ENCODE peak calls at places on chromosomes 1 and 21, in six cellular contexts. V is adrenal gland, S is pancreas, E is RWPE2, Q is RWPE1, L is GM23338. G is an unnamed sample.

GRCh38 chr1:197557302-197557701 is 218.0 kb downstream of the DENND1B start:
- DNase-seq in L (no peak), E (no peak), V (no peak), S (no peak), Q (peak), G (no peak)

GRCh38 chr1:35047188-35047858 is 15.6 kb upstream of the ZMYM6 start:
- DNase-seq in E (no peak), V (no peak), L (no peak), S (no peak), Q (peak), G (no peak)

GRCh38 chr1:182806015-182806678 is 16.6 kb downstream of the NPL start:
- DNase-seq in E (no peak), V (no peak), Q (no peak), L (peak), S (no peak), G (no peak)

GRCh38 chr1:241532864-241533263 is 686 bp downstream of the KMO start:
- DNase-seq in S (no peak), L (no peak), Q (no peak), V (no peak), E (no peak), G (no peak)

GRCh38 chr1:159924791-159925712 is at the start of gene TAGLN2:
- DNase-seq in L (peak), E (peak), Q (peak), V (peak), S (peak), G (peak)

GRCh38 chr1:11946647-11947046 is 12.1 kb downstream of the PLOD1 start:
- DNase-seq in E (no peak), V (no peak), S (no peak), L (no peak), Q (no peak), G (no peak)

GRCh38 chr1:109895720-109896504 is 14.7 kb upstream of the CSF1 start:
- DNase-seq in V (peak), Q (peak), E (no peak), S (no peak), L (no peak), G (peak)

GRCh38 chr1:190737191-190737590 is 259.5 kb upstream of the BRINP3 start:
- DNase-seq in V (no peak), E (no peak), L (no peak), Q (no peak), S (no peak), G (no peak)

GRCh38 chr1:228162286-228163003 is 3.2 kb upstream of the IBA57 start:
- DNase-seq in L (peak), S (no peak), Q (peak), V (peak), E (no peak), G (no peak)

GRCh38 chr21:14880922-14881321 is 183.9 kb downstream of the NRIP1 start:
- DNase-seq in S (no peak), E (no peak), V (no peak), L (no peak), Q (peak), G (no peak)

GRCh38 chr1:179241716-179242115 is 12.2 kb upstream of the ABL2 start:
- DNase-seq in Q (no peak), E (no peak), V (no peak), L (no peak), S (no peak), G (no peak)

GRCh38 chr21:43190544-43191340 is 21.9 kb downstream of the CRYAA start:
- DNase-seq in L (no peak), V (no peak), Q (no peak), S (no peak), E (peak), G (no peak)

GRCh38 chr1:156233421-156234127 is 8.4 kb upstream of the BGLAP start:
- DNase-seq in E (no peak), S (no peak), L (no peak), V (no peak), Q (no peak), G (no peak)

GRCh38 chr1:17633654-17634053 is 94.2 kb downstream of the ARHGEF10L start:
- DNase-seq in V (no peak), Q (peak), L (no peak), S (no peak), E (no peak), G (no peak)

GRCh38 chr1:224435318-224435763 is 744 bp upstream of the WDR26 start:
- DNase-seq in Q (no peak), V (peak), E (no peak), S (no peak), L (no peak), G (no peak)

GRCh38 chr1:38064232-38064903 is 17.8 kb upstream of the POU3F1 start:
- DNase-seq in E (no peak), V (no peak), S (no peak), L (peak), Q (peak), G (no peak)

GRCh38 chr1:45954401-45954847 is 151.0 kb downstream of the MAST2 start:
- DNase-seq in Q (peak), E (no peak), V (peak), S (peak), L (no peak), G (no peak)

GRCh38 chr1:8427493-8427892 is 109.6 kb downstream of the SLC45A1 start:
- DNase-seq in E (no peak), V (no peak), S (no peak), L (no peak), Q (no peak), G (no peak)

GRCh38 chr1:8424539-8425116 is 106.7 kb downstream of the SLC45A1 start:
- DNase-seq in L (peak), V (peak), E (no peak), S (peak), Q (peak), G (peak)

GRCh38 chr1:8425150-8425780 is 107.4 kb downstream of the SLC45A1 start:
- DNase-seq in V (no peak), E (no peak), S (no peak), Q (no peak), L (no peak), G (no peak)

GRCh38 chr1:8426996-8427395 is 109.1 kb downstream of the SLC45A1 start:
- DNase-seq in V (no peak), Q (no peak), S (no peak), E (no peak), L (no peak), G (no peak)

DNA sequence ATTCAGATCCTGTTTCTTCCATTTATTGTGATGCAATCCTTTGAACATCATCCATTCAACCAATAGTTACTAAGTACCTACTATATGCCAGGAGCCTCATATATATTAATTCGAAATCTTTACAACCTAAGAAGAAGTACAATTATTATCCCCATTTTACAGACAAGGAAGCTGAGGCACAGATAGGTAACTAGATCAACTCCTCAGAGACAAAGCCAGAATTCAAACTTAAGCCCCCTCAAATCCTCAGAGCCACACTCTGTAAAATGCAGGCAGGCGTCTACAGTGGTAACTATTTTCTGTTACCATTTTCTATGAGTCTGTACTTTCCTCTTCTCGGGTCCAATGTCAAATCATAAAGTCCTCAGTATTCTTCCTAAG is 107.9 kb downstream of the SLC45A1 start:
- DNase-seq in Q (no peak), S (no peak), E (no peak), L (no peak), V (no peak), G (no peak)
- H3K27ac ChIP-seq in Q (no peak), S (no peak), E (no peak), L (peak), V (no peak), G (peak)

GRCh38 chr1:212456166-212456528 is 23.4 kb downstream of the NENF start:
- DNase-seq in Q (no peak), V (no peak), L (no peak), S (no peak), E (no peak), G (no peak)
- TF ChIP-seq CTCF in Q (peak), V (no peak), L (no peak), S (no peak), E (peak), G (no peak)

GRCh38 chr1:3130268-3130667 is 61.3 kb downstream of the PRDM16 start:
- DNase-seq in E (no peak), V (no peak), S (no peak), L (peak), Q (no peak), G (no peak)
- H3K27ac ChIP-seq in E (no peak), V (no peak), S (no peak), L (no peak), Q (no peak), G (no peak)

DNA sequence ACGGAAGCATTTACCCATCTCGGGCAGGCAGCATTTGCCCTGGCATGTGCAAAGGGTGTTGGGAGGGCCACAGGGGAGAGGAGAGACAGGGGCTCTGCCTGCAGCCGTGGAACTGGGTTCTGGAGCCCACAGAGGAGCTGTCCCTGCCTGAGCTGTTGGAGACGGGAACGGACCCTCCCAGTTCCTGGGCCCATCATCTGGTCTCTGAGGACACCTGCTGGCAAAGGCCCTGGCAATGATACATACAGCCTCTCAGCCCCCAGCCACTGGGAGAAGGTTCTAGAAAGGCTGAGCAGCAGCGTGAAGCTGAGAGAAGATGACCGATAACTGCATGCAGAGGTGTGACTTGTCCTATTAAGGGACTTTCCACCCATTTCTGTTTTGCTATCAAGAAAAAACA is 31.4 kb downstream of the FAAP20 start:
- DNase-seq in V (no peak), E (no peak), S (no peak), Q (no peak), L (no peak), G (no peak)
- TF ChIP-seq CTCF in V (no peak), E (no peak), S (no peak), Q (no peak), L (peak), G (peak)

DNA sequence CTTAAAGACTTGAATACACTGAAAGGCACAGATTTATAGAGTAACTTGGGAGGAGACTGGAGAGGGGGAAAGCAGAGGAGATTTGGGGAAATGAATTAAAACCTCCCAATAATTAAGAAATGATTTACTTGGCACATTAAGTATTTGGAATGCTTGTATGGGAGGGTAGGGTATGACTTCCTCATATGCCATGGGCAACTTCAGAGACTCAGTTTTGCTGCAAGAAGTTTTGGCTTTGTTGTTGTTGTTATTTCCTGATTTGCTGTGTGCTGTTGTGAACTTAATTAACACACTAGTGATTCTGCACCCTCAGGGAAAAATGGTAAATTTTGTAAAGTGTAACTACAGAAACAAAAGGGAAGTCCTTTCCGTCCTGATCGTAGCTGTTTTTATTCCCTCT is 157.5 kb upstream of the LMO4 start:
- DNase-seq in E (no peak), V (no peak), Q (no peak), L (no peak), S (no peak), G (no peak)
- H3K27ac ChIP-seq in E (no peak), V (no peak), Q (no peak), L (no peak), S (no peak), G (no peak)

G was measured in lung.